ENCODE peak calls at places on chromosomes 3 and 15, in nine cellular contexts. I is A172; F is fibroblast of the aortic adventitia; T is T-helper 2 cell; C is left colon; J is anterior cingulate cortex; Z is caudate nucleus; D is GM06990; V is naive thymus-derived CD8-positive, alpha-beta T cell. K is an unnamed sample.

GRCh38 chr3:111591555-111591954 is 3.6 kb downstream of the ZBED2 start:
- DNase-seq in I (no peak), F (no peak), T (no peak), C (no peak), J (no peak), Z (no peak), D (no peak), V (no peak), K (peak; percentile 10)

GRCh38 chr3:44913868-44914468 is 39.6 kb downstream of the TGM4 start:
- DNase-seq in I (peak; percentile 73), F (peak; percentile 75), T (peak; percentile 24), C (peak; percentile 47), J (no peak), Z (peak; percentile 15), D (no peak), V (peak; percentile 43), K (peak; percentile 69)

GRCh38 chr3:188918086-188918485 is 253.7 kb upstream of the TPRG1 start:
- DNase-seq in I (no peak), F (peak; percentile 66), T (no peak), C (no peak), J (no peak), Z (no peak), D (no peak), V (no peak), K (peak; percentile 31)

GRCh38 chr3:185739264-185739701 is 85.6 kb downstream of the IGF2BP2 start:
- DNase-seq in I (no peak), F (no peak), T (no peak), C (no peak), J (no peak), Z (no peak), D (no peak), V (no peak), K (no peak)

GRCh38 chr15:27222479-27222878 is 251.5 kb downstream of the GABRG3 start:
- DNase-seq in I (no peak), F (peak; percentile 27), T (no peak), C (no peak), J (no peak), Z (no peak), D (no peak), V (no peak), K (no peak)

GRCh38 chr15:51799174-51799907 is 30.1 kb upstream of the TMOD3 start:
- DNase-seq in I (no peak), F (no peak), T (no peak), C (no peak), J (no peak), Z (no peak), D (no peak), V (no peak), K (no peak)

GRCh38 chr3:139020868-139021234 is at the start of gene PRR23B:
- DNase-seq in I (no peak), F (no peak), T (no peak), C (no peak), J (no peak), Z (no peak), D (no peak), V (no peak), K (no peak)

GRCh38 chr15:90099868-90100854 is 2.1 kb downstream of the IDH2 start:
- DNase-seq in I (peak; percentile 40), F (peak; percentile 83), T (no peak), C (peak; percentile 67), J (peak; percentile 44), Z (no peak), D (no peak), V (no peak), K (peak; percentile 53)

GRCh38 chr3:21028412-21028811 is 722.6 kb downstream of the ZNF385D start:
- DNase-seq in I (no peak), F (no peak), T (no peak), C (no peak), J (no peak), Z (no peak), D (no peak), V (no peak), K (no peak)

GRCh38 chr15:74422723-74423442 is 10.9 kb downstream of the SEMA7A start:
- DNase-seq in I (peak; percentile 75), F (peak; percentile 68), T (no peak), C (no peak), J (peak; percentile 35), Z (peak; percentile 39), D (no peak), V (no peak), K (peak; percentile 52)

GRCh38 chr3:25604107-25604805 is 60.5 kb downstream of the TOP2B start:
- DNase-seq in I (peak; percentile 97), F (peak; percentile 87), T (no peak), C (no peak), J (no peak), Z (no peak), D (no peak), V (no peak), K (peak; percentile 92)

GRCh38 chr15:88912500-88912921 is 668 bp downstream of the MFGE8 start:
- DNase-seq in I (no peak), F (no peak), T (no peak), C (no peak), J (no peak), Z (no peak), D (no peak), V (no peak), K (no peak)

GRCh38 chr3:13674538-13675185 is 125.7 kb downstream of the FBLN2 start:
- DNase-seq in I (no peak), F (no peak), T (no peak), C (no peak), J (no peak), Z (no peak), D (no peak), V (no peak), K (no peak)

GRCh38 chr15:47933865-47934264 is 186.9 kb upstream of the SLC24A5 start:
- DNase-seq in I (no peak), F (no peak), T (no peak), C (no peak), J (no peak), Z (no peak), D (no peak), V (no peak), K (no peak)

GRCh38 chr3:126103121-126104027 is 19.4 kb upstream of the SLC41A3 start:
- DNase-seq in I (no peak), F (no peak), T (no peak), C (no peak), J (no peak), Z (no peak), D (no peak), V (no peak), K (no peak)

GRCh38 chr3:126133606-126134005 is 46.8 kb downstream of the ALDH1L1 start:
- DNase-seq in I (no peak), F (no peak), T (no peak), C (peak; percentile 19), J (no peak), Z (no peak), D (no peak), V (no peak), K (no peak)

GRCh38 chr3:188881954-188882641 is 289.7 kb upstream of the TPRG1 start:
- DNase-seq in I (peak; percentile 94), F (peak; percentile 92), T (no peak), C (no peak), J (no peak), Z (no peak), D (no peak), V (no peak), K (peak; percentile 95)

GRCh38 chr3:14228611-14229470 is 50.2 kb downstream of the LSM3 start:
- DNase-seq in I (no peak), F (no peak), T (no peak), C (no peak), J (no peak), Z (no peak), D (no peak), V (no peak), K (no peak)

GRCh38 chr15:29089731-29090616 is 179.6 kb downstream of the NSMCE3 start:
- DNase-seq in I (no peak), F (peak; percentile 3), T (peak; percentile 24), C (peak; percentile 15), J (no peak), Z (no peak), D (no peak), V (no peak), K (peak; percentile 45)

GRCh38 chr15:69557340-69558137 is 104.9 kb downstream of the RPLP1 start:
- DNase-seq in I (peak; percentile 95), F (peak; percentile 96), T (no peak), C (peak; percentile 49), J (no peak), Z (no peak), D (no peak), V (no peak), K (peak; percentile 94)

GRCh38 chr15:26665950-26666921 is 106.6 kb downstream of the GABRB3 start:
- DNase-seq in I (no peak), F (no peak), T (no peak), C (no peak), J (no peak), Z (no peak), D (no peak), V (no peak), K (no peak)

GRCh38 chr3:59559721-59560514 is 510.1 kb upstream of the CFAP20DC start:
- DNase-seq in I (peak; percentile 89), F (peak; percentile 96), T (no peak), C (no peak), J (no peak), Z (no peak), D (no peak), V (no peak), K (peak; percentile 97)

GRCh38 chr15:38868326-38869114 is 303.9 kb upstream of the RASGRP1 start:
- DNase-seq in I (peak; percentile 90), F (peak; percentile 88), T (no peak), C (peak; percentile 55), J (no peak), Z (no peak), D (no peak), V (no peak), K (peak; percentile 94)

GRCh38 chr15:25171111-25171811 is 216.5 kb downstream of the SNRPN start:
- DNase-seq in I (no peak), F (no peak), T (no peak), C (peak; percentile 13), J (no peak), Z (no peak), D (no peak), V (no peak), K (no peak)

GRCh38 chr3:8739757-8740508 is 6.3 kb downstream of the CAV3 start:
- DNase-seq in I (peak; percentile 99), F (peak; percentile 54), T (no peak), C (no peak), J (no peak), Z (no peak), D (no peak), V (no peak), K (peak; percentile 78)

GRCh38 chr3:127792664-127793292 is 29.5 kb downstream of the MGLL start:
- DNase-seq in I (peak; percentile 67), F (peak; percentile 98), T (no peak), C (no peak), J (no peak), Z (no peak), D (no peak), V (no peak), K (peak; percentile 98)

GRCh38 chr3:55218577-55218976 is 268.5 kb downstream of the WNT5A start:
- DNase-seq in I (no peak), F (no peak), T (no peak), C (no peak), J (no peak), Z (no peak), D (no peak), V (no peak), K (no peak)

GRCh38 chr15:51227967-51228783 is 110.2 kb downstream of the CYP19A1 start:
- DNase-seq in I (peak; percentile 85), F (peak; percentile 87), T (no peak), C (no peak), J (no peak), Z (no peak), D (peak; percentile 57), V (no peak), K (peak; percentile 89)

GRCh38 chr3:14297784-14298236 is 104.6 kb upstream of the SLC6A6 start:
- DNase-seq in I (no peak), F (no peak), T (no peak), C (peak; percentile 44), J (peak; percentile 12), Z (no peak), D (no peak), V (no peak), K (no peak)

GRCh38 chr15:74784426-74784825 is 2.5 kb downstream of the CSK start:
- DNase-seq in I (no peak), F (no peak), T (no peak), C (no peak), J (no peak), Z (no peak), D (no peak), V (no peak), K (no peak)

GRCh38 chr3:64321747-64322146 is 96.5 kb upstream of the PRICKLE2 start:
- DNase-seq in I (peak; percentile 83), F (peak; percentile 73), T (no peak), C (no peak), J (no peak), Z (no peak), D (no peak), V (no peak), K (peak; percentile 85)